ENCODE peak calls at places on chromosomes 16 and 17, in four cellular contexts. N is SK-N-SH, M is GM12878, H is K562. A is an unnamed sample.

GRCh38 chr16:22373662-22374310 is 633 bp downstream of the CDR2 start:
- DNase-seq in H (no peak), N (peak; percentile 54), M (no peak), A (peak; percentile 42)

GRCh38 chr17:1365445-1366039 is 34.5 kb downstream of the YWHAE start:
- DNase-seq in H (peak; percentile 40), M (peak; percentile 46), N (peak; percentile 75), A (peak; percentile 53)

GRCh38 chr16:85055503-85056210 is 28.1 kb downstream of the KIAA0513 start:
- DNase-seq in H (peak; percentile 39), M (peak; percentile 92), N (peak; percentile 43), A (no peak)

GRCh38 chr17:351436-351713 is 1.2 kb downstream of the RPH3AL start:
- DNase-seq in H (no peak), N (no peak), M (no peak), A (no peak)

GRCh38 chr16:59573528-59574271 is 839.6 kb upstream of the GOT2 start:
- DNase-seq in H (no peak), M (no peak), N (no peak), A (no peak)

GRCh38 chr17:50664788-50665458 is 30.2 kb downstream of the ABCC3 start:
- DNase-seq in N (no peak), H (no peak), M (no peak), A (no peak)

GRCh38 chr16:19837331-19837943 is 47.2 kb downstream of the GPRC5B start:
- DNase-seq in N (no peak), M (no peak), H (no peak), A (no peak)

GRCh38 chr16:84443166-84443802 is 61.2 kb downstream of the MEAK7 start:
- DNase-seq in M (no peak), H (no peak), N (no peak), A (no peak)

GRCh38 chr16:78105517-78105916 is 6.1 kb downstream of the WWOX start:
- DNase-seq in H (no peak), M (no peak), N (no peak), A (no peak)

GRCh38 chr16:55842369-55843104 is 9.6 kb upstream of the CES1 start:
- DNase-seq in M (no peak), H (peak; percentile 60), N (peak; percentile 70), A (no peak)

GRCh38 chr17:30393491-30393890 is 14.8 kb downstream of the CPD start:
- DNase-seq in H (no peak), M (no peak), N (no peak), A (no peak)

GRCh38 chr16:1950047-1950446 is 4.4 kb downstream of the RPL3L start:
- DNase-seq in H (no peak), N (no peak), M (no peak), A (no peak)

GRCh38 chr17:29401237-29401636 is 11.1 kb downstream of the TAOK1 start:
- DNase-seq in H (no peak), M (no peak), N (no peak), A (no peak)

GRCh38 chr16:2482181-2483107 is 7.5 kb downstream of the TBC1D24 start:
- DNase-seq in N (peak; percentile 91), M (no peak), H (peak; percentile 36), A (no peak)

GRCh38 chr17:78993981-78994671 is 14.4 kb upstream of the LGALS3BP start:
- DNase-seq in M (no peak), N (peak; percentile 38), H (no peak), A (no peak)

GRCh38 chr16:68475071-68475470 is 26.8 kb upstream of the SMPD3 start:
- DNase-seq in M (no peak), N (no peak), H (no peak), A (no peak)

GRCh38 chr17:38511126-38512108 is 83.2 kb downstream of the ARHGAP23 start:
- DNase-seq in H (peak; percentile 6), M (no peak), N (no peak), A (no peak)

GRCh38 chr17:58577696-58578095 is 63.3 kb upstream of the MTMR4 start:
- DNase-seq in H (peak; percentile 57), M (no peak), N (peak; percentile 56), A (peak; percentile 58)

DNA sequence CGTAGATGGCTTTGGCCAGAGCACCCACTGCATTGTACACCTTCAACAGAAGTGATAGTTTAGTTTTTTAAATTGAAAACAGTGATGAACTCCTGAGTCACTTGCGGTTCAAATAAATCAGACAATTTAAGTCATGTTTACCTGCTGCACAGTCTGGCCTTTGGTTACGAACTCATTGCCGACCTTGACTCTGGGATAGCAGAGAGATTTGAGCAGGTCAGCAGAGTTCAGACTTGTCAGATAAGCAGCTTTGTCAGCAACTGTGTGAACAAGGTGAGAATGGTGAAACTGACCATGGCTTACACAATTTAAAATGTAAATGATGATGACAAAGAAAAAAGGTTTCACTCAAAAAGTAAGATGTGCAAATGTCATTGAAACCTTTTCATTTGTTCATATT is 9.3 kb downstream of the MYH4 start:
- DNase-seq in H (no peak), M (no peak), N (no peak), A (no peak)
- TF ChIP-seq USF1 in H (no peak), M (no peak), N (no peak), A (no peak)

GRCh38 chr17:28041844-28042656 is 427 bp upstream of the NLK start:
- DNase-seq in N (no peak), M (no peak), H (no peak), A (no peak)
- TF ChIP-seq USF1 in N (no peak), M (no peak), H (no peak), A (no peak)

GRCh38 chr17:80095844-80096475 is 5.4 kb upstream of the GAA start:
- DNase-seq in M (no peak), H (no peak), N (no peak), A (no peak)

GRCh38 chr17:80095038-80095843 is 6.1 kb upstream of the GAA start:
- DNase-seq in M (no peak), N (no peak), H (no peak), A (no peak)

GRCh38 chr17:80096531-80097306 is 4.7 kb upstream of the GAA start:
- DNase-seq in H (no peak), M (no peak), N (peak; percentile 91), A (no peak)

GRCh38 chr17:80089762-80090161 is 11.6 kb upstream of the GAA start:
- DNase-seq in M (no peak), H (no peak), N (no peak), A (no peak)

GRCh38 chr17:80092959-80093358 is 8.4 kb upstream of the GAA start:
- DNase-seq in M (no peak), N (no peak), H (no peak), A (no peak)
- TF ChIP-seq USF1 in M (no peak), N (no peak), H (no peak), A (no peak)

GRCh38 chr16:86619263-86619935 is 41.0 kb downstream of the FOXL1 start:
- DNase-seq in M (no peak), N (no peak), H (peak; percentile 57), A (peak; percentile 54)
- TF ChIP-seq USF1 in M (no peak), N (no peak), H (no peak), A (no peak)

GRCh38 chr16:50614956-50615727 is 66.0 kb downstream of the SNX20 start:
- DNase-seq in N (no peak), M (no peak), H (no peak), A (no peak)

GRCh38 chr16:50611995-50612848 is 64.0 kb downstream of the NKD1 start:
- DNase-seq in M (no peak), H (no peak), N (no peak), A (no peak)

GRCh38 chr16:50612849-50613198 is 64.6 kb downstream of the NKD1 start:
- DNase-seq in M (no peak), N (no peak), H (no peak), A (no peak)

GRCh38 chr16:50611332-50611934 is 63.2 kb downstream of the NKD1 start:
- DNase-seq in N (no peak), M (no peak), H (no peak), A (no peak)

DNA sequence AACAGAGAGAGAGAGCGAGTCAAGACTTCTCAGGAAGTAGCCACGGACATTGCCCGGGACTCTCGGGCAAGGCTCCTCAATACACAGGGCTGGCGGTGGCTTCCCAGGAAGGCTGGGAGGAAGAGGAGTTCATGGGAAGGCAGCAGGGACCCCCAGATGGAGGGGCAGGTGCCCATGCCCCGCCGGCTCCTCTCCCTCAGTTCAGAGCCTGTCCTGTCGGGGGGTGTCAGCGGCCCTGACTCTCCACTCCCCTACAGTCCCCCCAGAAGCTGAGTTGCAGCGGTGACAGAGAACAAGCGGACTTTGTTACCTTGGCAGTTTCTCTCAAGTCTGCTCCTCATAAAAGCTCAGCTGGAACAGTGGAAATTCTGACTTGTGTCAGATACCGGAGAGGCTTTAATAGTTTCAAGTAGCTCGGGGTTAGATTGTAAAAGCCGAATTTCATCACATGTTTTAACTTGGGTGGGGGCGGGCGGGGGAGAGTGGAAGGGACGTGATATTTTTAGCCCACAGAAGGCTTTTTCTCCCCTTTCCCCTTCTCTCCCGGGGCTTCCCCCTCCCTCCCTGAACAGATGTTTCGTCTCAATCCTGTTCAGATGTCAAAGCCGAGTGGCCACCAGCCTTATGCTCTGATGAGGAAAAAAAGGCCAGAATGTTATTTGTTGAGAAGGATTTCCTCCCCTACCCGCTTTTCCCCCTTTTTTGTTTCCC is 65.2 kb downstream of the NKD1 start:
- DNase-seq in M (no peak), N (no peak), H (no peak), A (no peak)
- TF ChIP-seq USF1 in M (no peak), N (no peak), H (no peak), A (no peak)

GRCh38 chr17:72602517-72603345 is 481.9 kb downstream of the SOX9 start:
- DNase-seq in H (no peak), M (no peak), N (no peak), A (peak; percentile 48)
- TF ChIP-seq USF1 in H (no peak), M (no peak), N (no peak), A (peak; percentile 14)

GRCh38 chr16:66898933-66899309 is 18.6 kb downstream of the PDP2 start:
- DNase-seq in N (no peak), M (no peak), H (no peak), A (no peak)

GRCh38 chr16:66899310-66899944 is 19.1 kb downstream of the PDP2 start:
- DNase-seq in H (no peak), N (peak; percentile 18), M (no peak), A (no peak)

GRCh38 chr16:66895999-66896398 is 15.7 kb downstream of the PDP2 start:
- DNase-seq in M (no peak), H (no peak), N (no peak), A (no peak)

GRCh38 chr16:66899945-66900688 is 18.6 kb downstream of the CDH16 start:
- DNase-seq in N (peak; percentile 81), H (peak; percentile 82), M (no peak), A (no peak)

DNA sequence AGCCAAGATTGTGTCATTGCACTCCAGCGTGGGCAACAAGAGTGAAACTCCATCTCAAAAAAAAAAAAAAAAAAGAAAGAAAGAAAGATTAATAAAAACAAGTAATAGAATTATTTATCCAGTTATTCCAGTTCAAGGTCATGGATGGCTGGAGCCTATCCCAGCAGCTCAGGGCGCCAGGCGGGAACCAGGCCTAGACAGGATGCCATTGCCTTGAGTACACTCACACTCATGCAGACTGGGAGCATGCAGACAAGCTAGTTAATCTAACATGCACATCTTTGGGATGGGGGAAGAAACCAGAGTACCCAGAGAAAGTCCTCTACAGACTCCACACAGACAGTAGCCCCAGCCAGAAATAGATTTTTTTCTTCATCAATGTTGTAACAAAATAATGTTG is 17.9 kb downstream of the PDP2 start:
- DNase-seq in M (no peak), N (no peak), H (no peak), A (no peak)
- TF ChIP-seq USF1 in M (no peak), N (no peak), H (no peak), A (no peak)

A was measured in WTC11.